ENCODE peak calls at places on chromosome 22, in ten cellular contexts. X is Calu3, C is nucleus accumbens, M is mucosa of gallbladder, I is OCI-LY7, Q is HEK293T, T is lower leg skin, V is small intestine, J is H7, B is posterior vena cava. D is an unnamed sample.

GRCh38 chr22:30423296-30423958 is 2.1 kb upstream of the MTFP1 start:
- DNase-seq in X (peak), C (no peak), M (peak), I (peak), Q (no peak), T (peak), V (peak), J (peak), B (no peak), D (no peak)

GRCh38 chr22:50305393-50305657 is 2.1 kb downstream of the PLXNB2 start:
- DNase-seq in X (no peak), C (no peak), M (no peak), I (no peak), Q (no peak), T (no peak), V (no peak), J (no peak), B (no peak), D (no peak)

GRCh38 chr22:46105494-46106278 is 44.6 kb upstream of the PPARA start:
- DNase-seq in X (peak), C (no peak), M (peak), I (no peak), Q (no peak), T (no peak), V (peak), J (no peak), B (no peak), D (peak)

GRCh38 chr22:20456722-20457076 is 19.1 kb upstream of the SCARF2 start:
- DNase-seq in X (no peak), C (no peak), M (no peak), I (no peak), Q (no peak), T (no peak), V (no peak), J (no peak), B (no peak), D (no peak)

GRCh38 chr22:30422481-30423295 is 2.9 kb upstream of the MTFP1 start:
- DNase-seq in X (peak), C (peak), M (peak), I (no peak), Q (no peak), T (peak), V (peak), J (peak), B (peak), D (peak)

GRCh38 chr22:50243704-50244419 is 961 bp downstream of the TUBGCP6 start:
- DNase-seq in X (no peak), C (no peak), M (no peak), I (no peak), Q (no peak), T (no peak), V (no peak), J (no peak), B (no peak), D (no peak)

GRCh38 chr22:39389420-39389819 is 10.2 kb upstream of the TAB1 start:
- DNase-seq in X (no peak), C (no peak), M (no peak), I (no peak), Q (no peak), T (no peak), V (no peak), J (no peak), B (no peak), D (no peak)

GRCh38 chr22:47309476-47309875 is 547.0 kb downstream of the TBC1D22A start:
- DNase-seq in X (no peak), C (no peak), M (no peak), I (no peak), Q (no peak), T (no peak), V (no peak), J (no peak), B (no peak), D (no peak)

GRCh38 chr22:29480512-29481264 is 670 bp downstream of the NEFH start:
- DNase-seq in X (no peak), C (no peak), M (peak), I (no peak), Q (no peak), T (no peak), V (no peak), J (peak), B (no peak), D (no peak)

GRCh38 chr22:46577361-46578249 is 40.2 kb upstream of the CELSR1 start:
- DNase-seq in X (no peak), C (no peak), M (no peak), I (no peak), Q (no peak), T (no peak), V (peak), J (peak), B (no peak), D (no peak)

GRCh38 chr22:41857160-41857859 is 24.4 kb downstream of the SREBF2 start:
- DNase-seq in X (peak), C (no peak), M (no peak), I (peak), Q (peak), T (no peak), V (peak), J (peak), B (no peak), D (peak)

GRCh38 chr22:40258463-40259046 is 80.8 kb downstream of the TNRC6B start:
- DNase-seq in X (no peak), C (no peak), M (no peak), I (no peak), Q (no peak), T (no peak), V (peak), J (no peak), B (no peak), D (no peak)

GRCh38 chr22:23815781-23816551 is 22.8 kb downstream of the DERL3 start:
- DNase-seq in X (no peak), C (no peak), M (no peak), I (no peak), Q (no peak), T (no peak), V (no peak), J (no peak), B (peak), D (no peak)

GRCh38 chr22:49448546-49448945 is 379.1 kb downstream of the BRD1 start:
- DNase-seq in X (no peak), C (peak), M (no peak), I (no peak), Q (no peak), T (no peak), V (no peak), J (peak), B (no peak), D (no peak)

GRCh38 chr22:42635531-42635930 is 4.9 kb downstream of the ATP5MGL start:
- DNase-seq in X (peak), C (no peak), M (peak), I (no peak), Q (no peak), T (peak), V (peak), J (no peak), B (peak), D (peak)

GRCh38 chr22:47151490-47151889 is 389.0 kb downstream of the TBC1D22A start:
- DNase-seq in X (no peak), C (no peak), M (no peak), I (no peak), Q (no peak), T (no peak), V (no peak), J (no peak), B (no peak), D (peak)

GRCh38 chr22:46531776-46532175 is 5.6 kb downstream of the CELSR1 start:
- DNase-seq in X (no peak), C (no peak), M (no peak), I (no peak), Q (no peak), T (no peak), V (no peak), J (no peak), B (no peak), D (no peak)

GRCh38 chr22:46461566-46462180 is 75.7 kb downstream of the CELSR1 start:
- DNase-seq in X (no peak), C (no peak), M (no peak), I (no peak), Q (no peak), T (no peak), V (no peak), J (peak), B (no peak), D (no peak)

GRCh38 chr22:22342697-22343602 is 98.4 kb downstream of the VPREB1 start:
- DNase-seq in X (peak), C (no peak), M (peak), I (peak), Q (peak), T (no peak), V (peak), J (peak), B (no peak), D (peak)

GRCh38 chr22:44711236-44711560 is 9.2 kb downstream of the PRR5 start:
- DNase-seq in X (no peak), C (no peak), M (no peak), I (no peak), Q (no peak), T (no peak), V (no peak), J (peak), B (peak), D (no peak)

GRCh38 chr22:40400173-40400572 is 29.8 kb downstream of the SGSM3 start:
- DNase-seq in X (no peak), C (no peak), M (no peak), I (peak), Q (no peak), T (no peak), V (no peak), J (no peak), B (no peak), D (no peak)

GRCh38 chr22:31106001-31106571 is 1.3 kb downstream of the SELENOM start:
- DNase-seq in X (no peak), C (no peak), M (no peak), I (no peak), Q (no peak), T (no peak), V (no peak), J (no peak), B (no peak), D (no peak)

GRCh38 chr22:20438066-20438677 is 547 bp upstream of the SCARF2 start:
- DNase-seq in X (no peak), C (no peak), M (no peak), I (no peak), Q (no peak), T (no peak), V (no peak), J (peak), B (peak), D (no peak)

D was measured in ACHN.